ENCODE peak calls at places on chromosomes 13 and 19, in nine cellular contexts. L is lung, T is cardiac muscle cell, X is astrocyte of the cerebellum, K is LNCaP clone FGC, D is neural progenitor cell, M is progenitor cell of endocrine pancreas, Z is fibroblast of lung, C is AG09309. N is an unnamed sample.

GRCh38 chr19:948842-949496 is 23.1 kb downstream of the ARID3A start:
- DNase-seq in L (no peak), T (no peak), X (no peak), K (no peak), D (no peak), M (no peak), Z (no peak), C (no peak), N (no peak)

GRCh38 chr13:110714798-110715394 is 1.4 kb downstream of the ING1 start:
- DNase-seq in L (peak), T (peak), X (no peak), K (no peak), D (peak), M (peak), Z (peak), C (no peak), N (peak)

GRCh38 chr13:36806102-36806501 is 12.9 kb upstream of the RFXAP start:
- DNase-seq in L (no peak), T (no peak), X (no peak), K (no peak), D (no peak), M (no peak), Z (no peak), C (no peak), N (no peak)

GRCh38 chr13:66977156-66977555 is 253.0 kb downstream of the PCDH9 start:
- DNase-seq in L (no peak), T (no peak), X (no peak), K (no peak), D (no peak), M (no peak), Z (peak), C (no peak), N (no peak)

GRCh38 chr13:98571955-98572662 is 4.8 kb downstream of the STK24 start:
- DNase-seq in L (no peak), T (no peak), X (no peak), K (no peak), D (no peak), M (no peak), Z (peak), C (peak), N (no peak)

GRCh38 chr13:37490176-37490575 is 108.4 kb downstream of the POSTN start:
- DNase-seq in L (no peak), T (no peak), X (no peak), K (no peak), D (no peak), M (no peak), Z (no peak), C (no peak), N (no peak)

GRCh38 chr13:45691667-45692066 is 10.5 kb upstream of the CBY2 start:
- DNase-seq in L (no peak), T (no peak), X (no peak), K (no peak), D (no peak), M (no peak), Z (no peak), C (no peak), N (no peak)

GRCh38 chr19:16285769-16286564 is 38.7 kb upstream of the KLF2 start:
- DNase-seq in L (no peak), T (peak), X (peak), K (no peak), D (peak), M (no peak), Z (no peak), C (no peak), N (no peak)

GRCh38 chr13:21014139-21014665 is 47.2 kb downstream of the LATS2 start:
- DNase-seq in L (no peak), T (no peak), X (no peak), K (no peak), D (no peak), M (no peak), Z (no peak), C (no peak), N (no peak)

GRCh38 chr19:36032251-36033104 is at the start of gene CLIP3:
- DNase-seq in L (no peak), T (peak), X (peak), K (no peak), D (peak), M (peak), Z (peak), C (no peak), N (peak)

GRCh38 chr13:61414686-61415664 is 674 bp downstream of the PCDH20 start:
- DNase-seq in L (peak), T (peak), X (peak), K (peak), D (peak), M (peak), Z (peak), C (no peak), N (no peak)

GRCh38 chr19:6242677-6243076 is 37.1 kb downstream of the MLLT1 start:
- DNase-seq in L (no peak), T (no peak), X (no peak), K (no peak), D (no peak), M (no peak), Z (no peak), C (no peak), N (no peak)

GRCh38 chr13:37383066-37383465 is 215.5 kb downstream of the POSTN start:
- DNase-seq in L (no peak), T (no peak), X (no peak), K (no peak), D (peak), M (no peak), Z (no peak), C (no peak), N (no peak)

GRCh38 chr13:20073775-20074174 is 87.1 kb downstream of the GJA3 start:
- DNase-seq in L (no peak), T (no peak), X (no peak), K (no peak), D (no peak), M (no peak), Z (no peak), C (no peak), N (no peak)

GRCh38 chr19:41705393-41706174 is 2.8 kb upstream of the CEACAM5 start:
- DNase-seq in L (no peak), T (no peak), X (no peak), K (no peak), D (peak), M (no peak), Z (no peak), C (no peak), N (no peak)

GRCh38 chr13:109274188-109274821 is 512.1 kb downstream of the IRS2 start:
- DNase-seq in L (no peak), T (peak), X (peak), K (no peak), D (peak), M (no peak), Z (peak), C (no peak), N (no peak)

GRCh38 chr13:45833663-45834062 is 17.9 kb downstream of the SIAH3 start:
- DNase-seq in L (no peak), T (no peak), X (peak), K (peak), D (no peak), M (no peak), Z (peak), C (peak), N (no peak)

GRCh38 chr13:49652691-49653305 is 24.5 kb downstream of the ARL11 start:
- DNase-seq in L (no peak), T (peak), X (no peak), K (peak), D (peak), M (no peak), Z (peak), C (no peak), N (no peak)

GRCh38 chr19:1453525-1454371 is 3.8 kb downstream of the APC2 start:
- DNase-seq in L (no peak), T (peak), X (no peak), K (no peak), D (peak), M (no peak), Z (no peak), C (no peak), N (no peak)

GRCh38 chr13:108742681-108743080 is 113.3 kb downstream of the MYO16 start:
- DNase-seq in L (no peak), T (no peak), X (no peak), K (no peak), D (no peak), M (no peak), Z (no peak), C (no peak), N (no peak)

GRCh38 chr19:16649734-16650133 is 10.2 kb downstream of the SMIM7 start:
- DNase-seq in L (no peak), T (no peak), X (no peak), K (no peak), D (no peak), M (no peak), Z (no peak), C (no peak), N (no peak)

GRCh38 chr19:18023596-18024212 is 15.7 kb downstream of the ARRDC2 start:
- DNase-seq in L (no peak), T (no peak), X (no peak), K (no peak), D (no peak), M (no peak), Z (no peak), C (no peak), N (no peak)

GRCh38 chr19:55993492-55993891 is 6.9 kb downstream of the NLRP5 start:
- DNase-seq in L (no peak), T (no peak), X (no peak), K (no peak), D (no peak), M (no peak), Z (no peak), C (no peak), N (no peak)

GRCh38 chr13:85728831-85729230 is 70.4 kb downstream of the SLITRK6 start:
- DNase-seq in L (no peak), T (no peak), X (no peak), K (no peak), D (no peak), M (no peak), Z (peak), C (no peak), N (no peak)

GRCh38 chr13:114161644-114162532 is 17.2 kb upstream of the CFAP97D2 start:
- DNase-seq in L (peak), T (no peak), X (no peak), K (no peak), D (no peak), M (no peak), Z (peak), C (no peak), N (no peak)

GRCh38 chr19:55189424-55189823 is 9.3 kb upstream of the SYT5 start:
- DNase-seq in L (no peak), T (no peak), X (no peak), K (no peak), D (no peak), M (no peak), Z (peak), C (peak), N (no peak)

GRCh38 chr13:98143601-98144500 is 957 bp downstream of the FARP1 start:
- DNase-seq in L (no peak), T (peak), X (no peak), K (no peak), D (peak), M (no peak), Z (peak), C (peak), N (no peak)

GRCh38 chr19:49570138-49570856 is 10.1 kb downstream of the NOSIP start:
- DNase-seq in L (peak), T (peak), X (peak), K (peak), D (peak), M (peak), Z (peak), C (peak), N (peak)

GRCh38 chr19:16235811-16236710 is 38.4 kb downstream of the AP1M1 start:
- DNase-seq in L (no peak), T (no peak), X (no peak), K (no peak), D (no peak), M (no peak), Z (no peak), C (no peak), N (no peak)

GRCh38 chr13:21683034-21683733 is 12.3 kb downstream of the FGF9 start:
- DNase-seq in L (no peak), T (no peak), X (peak), K (no peak), D (no peak), M (no peak), Z (peak), C (peak), N (no peak)

GRCh38 chr13:113475911-113476310 is 14.6 kb downstream of the DCUN1D2 start:
- DNase-seq in L (no peak), T (no peak), X (no peak), K (no peak), D (no peak), M (no peak), Z (no peak), C (no peak), N (no peak)

GRCh38 chr13:89726690-89727435 is 1620.6 kb upstream of the MIR17HG start:
- DNase-seq in L (no peak), T (no peak), X (peak), K (peak), D (no peak), M (no peak), Z (peak), C (no peak), N (no peak)

GRCh38 chr19:11624064-11624463 is 26.8 kb downstream of the ZNF627 start:
- DNase-seq in L (no peak), T (no peak), X (peak), K (no peak), D (no peak), M (no peak), Z (peak), C (peak), N (no peak)

GRCh38 chr13:22372261-22372660 is 701.4 kb downstream of the FGF9 start:
- DNase-seq in L (no peak), T (no peak), X (no peak), K (no peak), D (no peak), M (no peak), Z (no peak), C (no peak), N (no peak)

GRCh38 chr19:3557461-3558248 is at the start of gene MFSD12:
- DNase-seq in L (peak), T (peak), X (peak), K (peak), D (peak), M (peak), Z (peak), C (peak), N (peak)

GRCh38 chr19:13098291-13099072 is 4.2 kb downstream of the LYL1 start:
- DNase-seq in L (no peak), T (no peak), X (no peak), K (peak), D (peak), M (no peak), Z (peak), C (no peak), N (no peak)

GRCh38 chr13:98335721-98336120 is 158.7 kb upstream of the RNF113B start:
- DNase-seq in L (no peak), T (no peak), X (no peak), K (no peak), D (peak), M (no peak), Z (no peak), C (no peak), N (no peak)

GRCh38 chr13:60226507-60226906 is 62.8 kb upstream of the DIAPH3 start:
- DNase-seq in L (no peak), T (peak), X (no peak), K (no peak), D (peak), M (no peak), Z (peak), C (no peak), N (no peak)

GRCh38 chr19:30552593-30552992 is 180.4 kb downstream of the ZNF536 start:
- DNase-seq in L (no peak), T (no peak), X (no peak), K (no peak), D (no peak), M (no peak), Z (no peak), C (no peak), N (no peak)
- TF ChIP-seq CTCF in L (no peak), T (no peak), X (no peak), K (no peak), D (no peak), M (no peak), Z (no peak), C (no peak), N (no peak)

DNA sequence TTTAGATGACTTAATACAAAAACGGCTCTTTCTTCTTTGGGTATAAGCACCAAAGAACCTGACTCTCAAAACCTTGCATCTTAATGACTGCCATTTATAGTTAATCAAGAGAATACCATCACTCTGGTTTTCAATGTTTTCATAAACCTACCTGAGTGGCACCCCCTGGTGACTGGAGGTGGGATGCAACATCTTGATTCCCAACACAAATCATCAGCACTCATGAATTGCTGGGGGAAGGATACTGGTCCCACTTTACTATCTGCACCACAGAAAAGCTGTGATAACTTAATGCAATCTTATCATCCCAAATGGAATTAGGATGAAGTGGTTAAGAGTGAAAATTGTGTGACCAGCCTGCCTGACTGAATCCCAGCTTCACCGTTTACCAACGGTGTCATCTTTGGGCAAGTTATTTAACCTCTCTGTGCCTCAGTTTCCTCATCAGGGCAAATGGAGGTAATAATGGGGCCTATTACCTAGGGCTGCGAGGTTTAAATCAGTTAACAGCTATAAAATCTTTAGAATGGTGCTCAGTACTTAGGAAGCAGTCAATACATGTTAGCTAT is 366.4 kb downstream of the KLF12 start:
- DNase-seq in L (no peak), T (no peak), X (no peak), K (no peak), D (peak), M (no peak), Z (no peak), C (no peak), N (peak)
- TF ChIP-seq CTCF in L (no peak), T (peak), X (peak), K (peak), D (peak), M (peak), Z (peak), C (peak), N (peak)

GRCh38 chr19:53808710-53809125 is 15.4 kb downstream of the NLRP12 start:
- DNase-seq in L (no peak), T (peak), X (peak), K (no peak), D (peak), M (no peak), Z (peak), C (no peak), N (no peak)

GRCh38 chr19:53810187-53810546 is 13.9 kb downstream of the NLRP12 start:
- DNase-seq in L (no peak), T (no peak), X (no peak), K (no peak), D (no peak), M (no peak), Z (no peak), C (no peak), N (no peak)

GRCh38 chr19:53810891-53811290 is 13.2 kb downstream of the NLRP12 start:
- DNase-seq in L (no peak), T (no peak), X (no peak), K (no peak), D (no peak), M (no peak), Z (no peak), C (no peak), N (no peak)

GRCh38 chr19:53812335-53812734 is 11.8 kb downstream of the NLRP12 start:
- DNase-seq in L (no peak), T (peak), X (no peak), K (no peak), D (peak), M (no peak), Z (no peak), C (no peak), N (no peak)

DNA sequence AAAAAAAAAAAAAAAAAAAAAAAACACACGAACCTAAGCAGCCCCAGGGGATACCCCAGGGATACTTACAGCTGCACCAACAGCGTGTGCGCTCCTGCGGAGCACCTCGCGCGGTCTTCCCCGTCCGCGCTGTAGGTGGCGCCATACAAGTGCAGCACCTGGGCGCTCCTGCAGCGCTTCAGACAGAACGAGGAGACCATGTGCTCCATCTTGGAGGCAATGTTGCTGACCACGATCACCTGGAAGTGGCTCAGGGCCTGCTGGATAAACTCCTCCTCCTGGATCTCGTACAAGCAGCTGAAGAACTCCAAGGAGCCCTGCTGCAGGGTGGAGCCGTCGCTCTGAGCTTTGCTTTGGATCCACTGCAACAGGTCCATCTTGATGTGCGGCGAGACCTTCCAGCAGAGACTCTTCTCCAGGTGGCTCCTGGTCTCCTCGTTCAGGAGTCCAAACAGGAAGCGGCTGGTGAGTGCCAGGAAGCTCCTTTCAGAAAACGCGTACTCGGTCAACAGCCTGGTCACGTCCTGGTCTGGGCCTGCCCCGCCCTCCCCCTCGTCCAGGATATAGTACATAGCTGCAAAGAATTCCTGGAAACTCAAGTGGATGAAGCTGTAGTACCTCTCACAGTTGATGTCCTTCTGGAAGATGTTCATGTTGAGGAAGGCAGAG is 14.5 kb downstream of the NLRP12 start:
- DNase-seq in L (no peak), T (no peak), X (no peak), K (no peak), D (peak), M (no peak), Z (no peak), C (no peak), N (no peak)
- TF ChIP-seq CTCF in L (no peak), T (peak), X (peak), K (no peak), D (peak), M (peak), Z (no peak), C (peak), N (no peak)

GRCh38 chr19:54156953-54157352 is 2.6 kb downstream of the LENG1 start:
- DNase-seq in L (no peak), T (no peak), X (no peak), K (no peak), D (no peak), M (no peak), Z (no peak), C (no peak), N (no peak)

GRCh38 chr19:54156490-54156889 is 3.0 kb downstream of the LENG1 start:
- DNase-seq in L (no peak), T (no peak), X (no peak), K (no peak), D (no peak), M (no peak), Z (no peak), C (no peak), N (no peak)

GRCh38 chr19:54154603-54155345 is 4.7 kb downstream of the LENG1 start:
- DNase-seq in L (no peak), T (no peak), X (no peak), K (no peak), D (no peak), M (no peak), Z (no peak), C (no peak), N (no peak)

GRCh38 chr19:54153731-54154326 is 5.7 kb downstream of the LENG1 start:
- DNase-seq in L (no peak), T (no peak), X (no peak), K (no peak), D (no peak), M (no peak), Z (no peak), C (no peak), N (no peak)

DNA sequence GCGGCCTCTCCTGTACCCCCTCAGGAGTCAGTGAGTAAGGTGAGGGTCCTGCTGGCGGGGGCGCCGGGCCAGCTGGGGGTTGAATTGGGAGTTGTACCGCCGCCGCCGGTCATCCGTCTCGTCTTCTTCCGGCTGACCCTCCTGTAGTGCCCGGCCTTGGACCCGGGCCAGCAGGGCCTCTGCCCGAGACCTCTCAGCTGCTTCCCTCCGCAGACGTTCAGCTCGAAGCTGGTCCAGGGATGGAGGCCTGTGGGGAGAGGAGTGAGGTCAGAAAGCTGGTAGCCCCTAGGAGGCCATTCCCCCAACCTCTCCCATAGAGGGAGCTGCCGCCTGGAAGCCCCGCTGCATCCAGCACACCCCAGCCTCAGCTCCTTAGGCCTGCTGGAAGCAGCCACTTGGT is 3.8 kb downstream of the LENG1 start:
- DNase-seq in L (no peak), T (no peak), X (no peak), K (no peak), D (no peak), M (no peak), Z (no peak), C (no peak), N (no peak)
- TF ChIP-seq CTCF in L (no peak), T (no peak), X (no peak), K (no peak), D (no peak), M (no peak), Z (no peak), C (no peak), N (no peak)

N was measured in natural killer cell.